ENCODE peak calls at places on chromosomes 4 and X, in six cellular contexts. O is lower leg skin; Y is stimulated activated CD8-positive, alpha-beta memory T cell treated with anti-CD3 and anti-CD28 coated beads, Interleukin-15, amount 100 ng/mL, for 1 hour; A is AG09309; H is retina; Z is left cardiac atrium. R is an unnamed sample.

GRCh38 chr4:164540987-164541386 is 212.9 kb upstream of the SMIM31 start:
- DNase-seq in O (no peak), Y (no peak), A (no peak), H (no peak), Z (no peak), R (no peak)

GRCh38 chr4:152680988-152681731 is 1.4 kb upstream of the TMEM154 start:
- DNase-seq in O (no peak), Y (no peak), A (no peak), H (no peak), Z (no peak), R (no peak)

GRCh38 chr4:110198472-110199419 is at the start of gene ELOVL6:
- DNase-seq in O (peak), Y (no peak), A (peak), H (peak), Z (peak), R (peak)

GRCh38 chr4:72505314-72505744 is 63.7 kb downstream of the ADAMTS3 start:
- DNase-seq in O (no peak), Y (no peak), A (no peak), H (peak), Z (peak), R (peak)

GRCh38 chr4:55117511-55117910 is 7.9 kb downstream of the KDR start:
- DNase-seq in O (no peak), Y (no peak), A (no peak), H (no peak), Z (no peak), R (no peak)

GRCh38 chr4:124873361-124874171 is 161.0 kb upstream of the ANKRD50 start:
- DNase-seq in O (no peak), Y (no peak), A (no peak), H (no peak), Z (no peak), R (no peak)

GRCh38 chrX:118975831-118976598 is 1.6 kb downstream of the LONRF3 start:
- DNase-seq in O (peak), Y (peak), A (no peak), H (peak), Z (peak), R (no peak)

GRCh38 chr4:80529021-80529420 is 193.5 kb downstream of the CFAP299 start:
- DNase-seq in O (no peak), Y (no peak), A (no peak), H (no peak), Z (no peak), R (no peak)

GRCh38 chrX:116272328-116272727 is 101.8 kb downstream of the AGTR2 start:
- DNase-seq in O (no peak), Y (no peak), A (peak), H (no peak), Z (no peak), R (no peak)

GRCh38 chrX:129979207-129979920 is 3.1 kb upstream of the BCORL1 start:
- DNase-seq in O (no peak), Y (no peak), A (no peak), H (peak), Z (no peak), R (no peak)

R was measured in neuronal stem cell.